ENCODE peak calls at places on chromosomes 16 and 17, in ten cellular contexts. J is tibial nerve, N is A549, B is esophagus muscularis mucosa, Z is transverse colon, C is ovary, O is suprapubic skin, K is K562, P is H1, F is GM12878. U is an unnamed sample.
A peak's percentile ranks its signal among the peaks of the same experiment; 100 is the strongest.

GRCh38 chr16:23216658-23217246 is 34.2 kb downstream of the SCNN1G start:
- DNase-seq in Z (no peak), B (no peak), C (no peak), N (no peak), K (no peak), P (no peak), O (no peak), J (no peak), F (no peak), U (no peak)

GRCh38 chr16:31055613-31056012 is 18.4 kb downstream of the ZNF668 start:
- DNase-seq in Z (no peak), C (no peak), K (no peak), O (no peak), P (peak; percentile 48), B (no peak), F (no peak), J (no peak), N (no peak), U (no peak)

GRCh38 chr16:80573700-80574120 is 32.9 kb downstream of the DYNLRB2 start:
- DNase-seq in C (no peak), K (no peak), B (no peak), Z (no peak), O (no peak), F (no peak), J (no peak), N (no peak), P (no peak), U (no peak)

GRCh38 chr17:81902653-81903414 is 796 bp downstream of the NPB start:
- DNase-seq in B (no peak), N (no peak), Z (no peak), F (no peak), P (no peak), C (no peak), K (peak; percentile 39), J (no peak), O (no peak), U (peak; percentile 84)

GRCh38 chr16:642189-643049 is 791 bp downstream of the MCRIP2 start:
- DNase-seq in C (peak; percentile 82), B (no peak), K (peak; percentile 75), P (peak; percentile 73), F (no peak), O (no peak), J (no peak), Z (peak; percentile 86), N (peak; percentile 52), U (peak; percentile 95)

GRCh38 chr16:86498661-86499493 is 11.4 kb upstream of the FOXF1 start:
- DNase-seq in N (no peak), O (no peak), B (no peak), J (no peak), K (no peak), Z (no peak), F (no peak), P (no peak), C (no peak), U (no peak)

GRCh38 chr16:66405057-66405783 is 21.9 kb upstream of the BEAN1 start:
- DNase-seq in O (no peak), K (no peak), C (no peak), B (no peak), J (no peak), P (no peak), Z (no peak), N (no peak), F (no peak), U (no peak)

GRCh38 chr16:79950932-79951719 is 350.6 kb upstream of the MAF start:
- DNase-seq in F (no peak), N (no peak), Z (no peak), B (no peak), P (no peak), C (no peak), K (peak; percentile 56), O (no peak), J (no peak), U (no peak)

GRCh38 chr16:72945611-72946010 is 102.3 kb downstream of the ZFHX3 start:
- DNase-seq in B (no peak), P (no peak), Z (no peak), O (no peak), C (no peak), N (no peak), K (no peak), F (no peak), J (no peak), U (no peak)

GRCh38 chr17:17139972-17140589 is 66.1 kb downstream of the PLD6 start:
- DNase-seq in C (no peak), J (no peak), P (no peak), Z (no peak), O (no peak), K (no peak), N (no peak), B (no peak), F (no peak), U (no peak)

GRCh38 chr16:56849690-56850680 is 15.0 kb upstream of the SLC12A3 start:
- DNase-seq in O (no peak), P (no peak), Z (no peak), J (no peak), K (no peak), C (no peak), N (no peak), F (no peak), B (no peak), U (no peak)

GRCh38 chr17:17387017-17387416 is 83.8 kb downstream of the NT5M start:
- DNase-seq in J (no peak), C (no peak), Z (peak; percentile 48), O (no peak), N (no peak), K (no peak), P (no peak), F (no peak), B (no peak), U (no peak)

GRCh38 chr16:72437891-72438290 is 265.9 kb upstream of the PMFBP1 start:
- DNase-seq in K (no peak), C (no peak), Z (no peak), B (no peak), F (no peak), O (no peak), J (no peak), N (no peak), P (no peak), U (no peak)

GRCh38 chr17:18855831-18856624 is 1.9 kb upstream of the PRPSAP2 start:
- DNase-seq in F (peak; percentile 80), N (peak; percentile 94), P (peak; percentile 85), O (peak; percentile 97), B (peak; percentile 98), K (peak; percentile 92), J (peak; percentile 86), Z (peak; percentile 94), C (peak; percentile 94), U (peak; percentile 95)

GRCh38 chr17:18858567-18859245 is 775 bp downstream of the PRPSAP2 start:
- DNase-seq in Z (no peak), O (no peak), F (no peak), P (no peak), C (no peak), J (no peak), N (no peak), B (no peak), K (no peak), U (no peak)

GRCh38 chr17:18860161-18860972 is 2.4 kb downstream of the PRPSAP2 start:
- DNase-seq in N (no peak), C (no peak), J (no peak), K (no peak), O (no peak), F (peak; percentile 79), B (no peak), P (no peak), Z (no peak), U (no peak)

GRCh38 chr17:18859256-18859655 is 1.3 kb downstream of the PRPSAP2 start:
- DNase-seq in F (no peak), O (no peak), P (peak; percentile 32), C (no peak), B (no peak), Z (no peak), K (peak; percentile 50), N (no peak), J (no peak), U (no peak)

GRCh38 chr17:18857864-18858566 is at the start of gene PRPSAP2:
- DNase-seq in K (peak; percentile 96), C (peak; percentile 95), N (peak; percentile 97), Z (peak; percentile 98), J (peak; percentile 93), B (peak; percentile 99), F (peak; percentile 82), O (peak; percentile 98), P (peak; percentile 93), U (peak; percentile 97)
- TF ChIP-seq POLR2A in K (peak; percentile 64), C (no peak), N (peak; percentile 70), Z (peak; percentile 42), J (peak; percentile 39), B (no peak), F (peak; percentile 74), O (no peak), P (peak; percentile 86), U (no peak)

DNA sequence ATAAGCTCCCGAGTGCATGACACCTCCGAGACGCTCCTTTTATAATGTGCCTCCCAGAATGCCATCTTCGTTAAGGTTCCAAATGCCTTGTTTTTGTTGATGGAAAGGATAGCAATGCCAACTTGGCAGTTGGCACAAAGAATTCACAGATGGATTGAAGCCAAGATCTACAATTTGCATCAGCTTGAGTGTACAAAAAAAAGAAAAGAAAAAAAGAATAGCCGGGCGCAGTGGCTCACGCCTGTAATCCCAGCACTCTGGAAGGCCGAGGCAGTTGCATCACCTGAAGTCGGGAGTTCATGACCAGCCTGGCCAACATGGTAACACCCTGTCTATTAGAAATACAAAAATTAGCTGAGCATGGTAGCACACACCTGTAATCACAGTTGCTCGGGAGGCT is 7.6 kb downstream of the TBC1D16 start:
- DNase-seq in B (no peak), Z (no peak), O (no peak), K (no peak), J (no peak), C (no peak), N (no peak), P (no peak), F (no peak), U (no peak)
- TF ChIP-seq EP300 in B (no peak), Z (no peak), O (no peak), K (no peak), J (no peak), C (no peak), N (no peak), P (no peak), F (no peak), U (no peak)

GRCh38 chr17:7394452-7395191 is at the start of gene PLSCR3:
- DNase-seq in F (peak; percentile 26), Z (peak; percentile 90), O (peak; percentile 92), P (peak; percentile 93), K (peak; percentile 84), N (peak; percentile 83), J (peak; percentile 76), B (peak; percentile 96), C (peak; percentile 85), U (peak; percentile 98)
- TF ChIP-seq CTCF in F (peak; percentile 44), Z (peak; percentile 24), O (no peak), P (peak; percentile 57), K (peak; percentile 25), N (peak; percentile 28), J (no peak), B (peak; percentile 14), C (peak; percentile 51), U (peak; percentile 32)

GRCh38 chr16:89334988-89335802 is 117.7 kb downstream of the ZNF778 start:
- DNase-seq in O (no peak), P (no peak), C (no peak), K (no peak), Z (no peak), F (no peak), J (no peak), N (no peak), B (no peak), U (no peak)
- TF ChIP-seq POLR2A in O (no peak), P (no peak), C (no peak), K (no peak), Z (no peak), F (no peak), J (no peak), N (no peak), B (no peak), U (no peak)

U was measured in upper lobe of left lung.